ENCODE peak calls at places on chromosomes 11 and 22, in nine cellular contexts. J is CD4-positive, alpha-beta memory T cell; L is stimulated activated naive CD4-positive, alpha-beta T cell; T is PC-9; Y is ecto neural progenitor cell; A is HCEC 1CT; E is mucosa of gallbladder; M is brain microvascular endothelial cell; R is stimulated activated CD4-positive, alpha-beta T cell treated with anti-CD3 and anti-CD28 coated beads, TNF-alpha, amount 100 ng/mL, for 24 hours. B is an unnamed sample.

GRCh38 chr11:61082931-61083531 is 19.3 kb upstream of the CD5 start:
- DNase-seq in Y (no peak), T (no peak), L (peak), A (no peak), J (peak), R (no peak), M (no peak), E (no peak), B (no peak)

GRCh38 chr22:17562906-17563870 is at the start of gene SLC25A18:
- DNase-seq in A (no peak), J (no peak), Y (no peak), E (peak), T (no peak), M (no peak), L (no peak), R (no peak), B (no peak)

GRCh38 chr11:19819148-19819547 is 106.5 kb downstream of the NAV2 start:
- DNase-seq in M (no peak), R (no peak), Y (no peak), J (no peak), L (no peak), T (no peak), E (no peak), A (no peak), B (no peak)

GRCh38 chr11:65575568-65576231 is at the start of gene EHBP1L1:
- DNase-seq in T (peak), J (peak), E (peak), A (peak), R (peak), Y (peak), L (peak), M (no peak), B (peak)

GRCh38 chr22:19942886-19943664 is 1.5 kb upstream of the TXNRD2 start:
- DNase-seq in E (no peak), T (no peak), R (no peak), J (no peak), A (peak), L (no peak), Y (no peak), M (peak), B (no peak)

GRCh38 chr11:66045177-66045639 is 3.8 kb downstream of the GAL3ST3 start:
- DNase-seq in Y (peak), R (peak), E (peak), L (peak), J (peak), M (peak), A (peak), T (peak), B (peak)

GRCh38 chr11:81207421-81208054 is 1526.1 kb downstream of the FAM181B start:
- DNase-seq in L (no peak), R (no peak), M (no peak), T (no peak), E (no peak), Y (no peak), A (no peak), J (no peak), B (no peak)

GRCh38 chr11:45811109-45811435 is 6.1 kb downstream of the SLC35C1 start:
- DNase-seq in J (no peak), A (no peak), L (no peak), M (no peak), R (no peak), E (no peak), T (no peak), Y (no peak), B (no peak)

GRCh38 chr22:24391836-24392217 is 35.6 kb upstream of the ADORA2A start:
- DNase-seq in E (no peak), T (no peak), R (no peak), L (no peak), Y (no peak), M (peak), A (peak), J (no peak), B (no peak)

GRCh38 chr11:128480066-128480465 is 107.3 kb downstream of the ETS1 start:
- DNase-seq in J (no peak), R (no peak), E (no peak), T (no peak), A (no peak), Y (no peak), M (no peak), L (no peak), B (no peak)

GRCh38 chr11:64263021-64263946 is 12.0 kb downstream of the PLCB3 start:
- DNase-seq in A (peak), J (no peak), T (no peak), E (no peak), Y (no peak), R (no peak), L (no peak), M (peak), B (no peak)

GRCh38 chr11:93741882-93742226 is 382 bp downstream of the C11orf54 start:
- DNase-seq in R (no peak), J (no peak), T (peak), M (no peak), A (peak), Y (no peak), L (no peak), E (peak), B (no peak)

GRCh38 chr11:35223429-35223828 is 84.5 kb downstream of the CD44 start:
- DNase-seq in E (no peak), J (no peak), Y (peak), A (no peak), L (no peak), M (peak), T (no peak), R (no peak), B (no peak)

GRCh38 chr22:37454857-37455686 is 27.8 kb upstream of the ELFN2 start:
- DNase-seq in M (peak), R (no peak), Y (no peak), T (peak), J (no peak), E (peak), L (no peak), A (peak), B (no peak)

GRCh38 chr22:20785415-20785814 is 11.5 kb downstream of the SERPIND1 start:
- DNase-seq in M (no peak), E (no peak), L (no peak), Y (no peak), A (no peak), J (no peak), R (no peak), T (no peak), B (no peak)

GRCh38 chr11:21567628-21568290 is 625.1 kb upstream of the ANO5 start:
- DNase-seq in J (no peak), L (no peak), Y (no peak), R (no peak), A (no peak), E (no peak), T (no peak), M (no peak), B (no peak)

GRCh38 chr11:64305075-64305690 is at the start of gene ESRRA:
- DNase-seq in R (peak), J (peak), L (peak), A (peak), E (peak), M (peak), Y (peak), T (peak), B (peak)

GRCh38 chr22:48188211-48188845 is 1425.9 kb downstream of the TBC1D22A start:
- DNase-seq in E (no peak), A (no peak), Y (no peak), J (no peak), M (no peak), R (peak), L (no peak), T (no peak), B (no peak)

GRCh38 chr11:70572974-70573260 is 174.6 kb downstream of the CTTN start:
- DNase-seq in J (no peak), Y (no peak), M (no peak), T (no peak), L (no peak), A (no peak), R (no peak), E (no peak), B (no peak)

B was measured in NK-92 treated with Interleukin-12 subunit alpha and Interleukin-12 subunit beta, amount 100 ng/mL, for 24 hours.